ENCODE peak calls at places on chromosomes 2 and 18, in four cellular contexts. One of them, this sample, is unnamed.
A peak's percentile ranks its signal among the peaks of the same experiment; 100 is the strongest.

GRCh38 chr2:97730245-97730644 is 16.9 kb downstream of the ZAP70 start:
- DNase-seq in K562: no peak
- DNase-seq in GM12891: no peak
- DNase-seq in GM12878: no peak
- DNase-seq in this sample: no peak

GRCh38 chr18:38241736-38242135 is 676.1 kb upstream of the CELF4 start:
- DNase-seq in K562: no peak
- DNase-seq in GM12891: no peak
- DNase-seq in GM12878: no peak
- DNase-seq in this sample: no peak

GRCh38 chr2:197092431-197092830 is 165.9 kb upstream of the PGAP1 start:
- DNase-seq in K562: no peak
- DNase-seq in GM12891: no peak
- DNase-seq in GM12878: no peak
- DNase-seq in this sample: no peak

GRCh38 chr18:21656402-21656801 is 44.3 kb downstream of the SNRPD1 start:
- DNase-seq in K562: no peak
- DNase-seq in GM12891: no peak
- DNase-seq in GM12878: no peak
- DNase-seq in this sample: no peak

GRCh38 chr18:57519668-57520424 is 66.7 kb downstream of the FECH start:
- DNase-seq in K562: no peak
- DNase-seq in GM12891: no peak
- DNase-seq in GM12878: no peak
- DNase-seq in this sample: no peak

GRCh38 chr2:215143458-215143857 is 5.0 kb upstream of the ABCA12 start:
- DNase-seq in K562: no peak
- DNase-seq in GM12891: no peak
- DNase-seq in GM12878: no peak
- DNase-seq in this sample: no peak

GRCh38 chr2:88729061-88729745 is 37.7 kb downstream of the RPIA start:
- DNase-seq in K562: no peak
- DNase-seq in GM12891: no peak
- DNase-seq in GM12878: no peak
- DNase-seq in this sample: peak; percentile 46

GRCh38 chr2:151379191-151379590 is 21.8 kb downstream of the TNFAIP6 start:
- DNase-seq in K562: no peak
- DNase-seq in GM12891: no peak
- DNase-seq in GM12878: no peak
- DNase-seq in this sample: no peak

GRCh38 chr2:28250006-28250405 is 142.7 kb upstream of the FOSL2 start:
- DNase-seq in K562: no peak
- DNase-seq in GM12891: no peak
- DNase-seq in GM12878: no peak
- DNase-seq in this sample: no peak

GRCh38 chr2:62586981-62587380 is 81.0 kb upstream of the TMEM17 start:
- DNase-seq in K562: no peak
- DNase-seq in GM12891: no peak
- DNase-seq in GM12878: peak; percentile 32
- DNase-seq in this sample: no peak

GRCh38 chr2:191026377-191026776 is 12.4 kb upstream of the STAT1 start:
- DNase-seq in K562: no peak
- DNase-seq in GM12891: no peak
- DNase-seq in GM12878: no peak
- DNase-seq in this sample: no peak

GRCh38 chr2:23478087-23478932 is 93.3 kb downstream of the KLHL29 start:
- DNase-seq in K562: no peak
- DNase-seq in GM12891: no peak
- DNase-seq in GM12878: no peak
- DNase-seq in this sample: no peak

GRCh38 chr18:23135679-23136325 is 517 bp downstream of the CABLES1 start:
- DNase-seq in K562: no peak
- DNase-seq in GM12891: peak; percentile 53
- DNase-seq in GM12878: no peak
- DNase-seq in this sample: peak; percentile 39

GRCh38 chr2:71692621-71693277 is 239.4 kb downstream of the DYSF start:
- DNase-seq in K562: no peak
- DNase-seq in GM12891: no peak
- DNase-seq in GM12878: no peak
- DNase-seq in this sample: no peak

GRCh38 chr2:26184555-26185303 is 11.8 kb downstream of the GAREM2 start:
- DNase-seq in K562: peak; percentile 92
- DNase-seq in GM12891: peak; percentile 95
- DNase-seq in GM12878: peak; percentile 25
- DNase-seq in this sample: peak; percentile 80
- TF ChIP-seq POLR2AphosphoS5 in K562: no peak
- TF ChIP-seq POLR2AphosphoS5 in GM12891: no peak
- TF ChIP-seq POLR2AphosphoS5 in GM12878: peak; percentile 39
- TF ChIP-seq POLR2AphosphoS5 in this sample: no peak

GRCh38 chr2:174716785-174717184 is 47.5 kb downstream of the CHRNA1 start:
- DNase-seq in K562: no peak
- DNase-seq in GM12891: no peak
- DNase-seq in GM12878: no peak
- DNase-seq in this sample: no peak
- TF ChIP-seq SPI1 in K562: no peak
- TF ChIP-seq SPI1 in GM12891: no peak
- TF ChIP-seq SPI1 in GM12878: no peak
- TF ChIP-seq SPI1 in this sample: no peak

GRCh38 chr18:31102941-31103340 is 720 bp upstream of the DSC2 start:
- DNase-seq in K562: peak; percentile 22
- DNase-seq in GM12891: no peak
- DNase-seq in GM12878: no peak
- DNase-seq in this sample: no peak

GRCh38 chr18:31101148-31102019 is 837 bp downstream of the DSC2 start:
- DNase-seq in K562: peak; percentile 87
- DNase-seq in GM12891: no peak
- DNase-seq in GM12878: no peak
- DNase-seq in this sample: peak; percentile 75

GRCh38 chr18:31100598-31101147 is 1.5 kb downstream of the DSC2 start:
- DNase-seq in K562: peak; percentile 68
- DNase-seq in GM12891: no peak
- DNase-seq in GM12878: no peak
- DNase-seq in this sample: no peak

GRCh38 chr18:31103423-31103822 is 1.2 kb upstream of the DSC2 start:
- DNase-seq in K562: no peak
- DNase-seq in GM12891: no peak
- DNase-seq in GM12878: no peak
- DNase-seq in this sample: no peak

GRCh38 chr18:31102020-31102684 is at the start of gene DSC2:
- DNase-seq in K562: peak; percentile 79
- DNase-seq in GM12891: peak; percentile 16
- DNase-seq in GM12878: no peak
- DNase-seq in this sample: no peak
- TF ChIP-seq POLR2AphosphoS5 in K562: no peak
- TF ChIP-seq POLR2AphosphoS5 in GM12891: no peak
- TF ChIP-seq POLR2AphosphoS5 in GM12878: no peak
- TF ChIP-seq POLR2AphosphoS5 in this sample: no peak

DNA sequence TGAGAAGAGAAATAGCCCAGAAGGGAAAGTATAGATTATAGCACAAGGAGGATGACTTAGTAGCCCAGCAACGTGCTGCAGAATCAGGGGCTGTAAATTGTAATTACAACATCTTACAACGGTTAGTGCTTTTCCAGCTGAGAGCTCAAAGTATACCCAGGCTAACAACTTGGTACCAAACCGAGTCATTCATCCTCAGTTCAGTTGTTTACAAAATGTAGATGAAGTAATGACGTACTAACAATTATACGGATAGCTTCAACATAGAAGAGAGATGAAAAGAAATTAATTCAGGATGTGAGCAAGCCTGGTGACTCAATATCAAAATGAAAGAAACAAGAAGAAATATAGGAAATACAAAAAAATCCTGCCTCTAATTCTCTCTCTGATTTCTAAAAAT is 99.2 kb downstream of the DYNAP start:
- DNase-seq in K562: no peak
- DNase-seq in GM12891: no peak
- DNase-seq in GM12878: no peak
- DNase-seq in this sample: no peak
- TF ChIP-seq SPI1 in K562: no peak
- TF ChIP-seq SPI1 in GM12891: no peak
- TF ChIP-seq SPI1 in GM12878: no peak
- TF ChIP-seq SPI1 in this sample: no peak

DNA sequence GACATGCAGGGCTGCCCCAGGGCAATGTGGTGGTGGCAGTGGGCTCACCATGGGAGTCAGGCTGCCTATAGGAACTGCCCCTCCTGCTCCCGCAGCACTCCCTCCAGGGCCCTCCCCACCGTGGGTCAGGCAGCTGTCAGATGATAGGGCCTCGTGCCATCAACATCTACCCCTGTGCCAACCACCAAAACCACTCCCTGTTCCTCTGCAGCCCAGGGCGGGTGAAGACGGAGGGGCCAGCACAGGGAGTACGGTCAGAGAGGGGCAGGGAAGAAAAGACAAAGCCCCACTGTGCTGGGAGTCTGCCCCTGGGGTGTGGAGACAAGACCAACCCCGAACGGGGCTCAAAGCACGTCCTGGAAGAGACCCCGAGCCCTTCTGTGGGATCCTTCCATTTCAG is 97.4 kb downstream of the TNS1 start:
- DNase-seq in K562: no peak
- DNase-seq in GM12891: no peak
- DNase-seq in GM12878: no peak
- DNase-seq in this sample: no peak
- TF ChIP-seq POLR2AphosphoS5 in K562: no peak
- TF ChIP-seq POLR2AphosphoS5 in GM12891: no peak
- TF ChIP-seq POLR2AphosphoS5 in GM12878: no peak
- TF ChIP-seq POLR2AphosphoS5 in this sample: no peak

GRCh38 chr2:18518116-18519111 is 42.0 kb downstream of the RDH14 start:
- DNase-seq in K562: no peak
- DNase-seq in GM12891: no peak
- DNase-seq in GM12878: no peak
- DNase-seq in this sample: no peak
- TF ChIP-seq SPI1 in K562: no peak
- TF ChIP-seq SPI1 in GM12891: no peak
- TF ChIP-seq SPI1 in GM12878: no peak
- TF ChIP-seq SPI1 in this sample: no peak

DNA sequence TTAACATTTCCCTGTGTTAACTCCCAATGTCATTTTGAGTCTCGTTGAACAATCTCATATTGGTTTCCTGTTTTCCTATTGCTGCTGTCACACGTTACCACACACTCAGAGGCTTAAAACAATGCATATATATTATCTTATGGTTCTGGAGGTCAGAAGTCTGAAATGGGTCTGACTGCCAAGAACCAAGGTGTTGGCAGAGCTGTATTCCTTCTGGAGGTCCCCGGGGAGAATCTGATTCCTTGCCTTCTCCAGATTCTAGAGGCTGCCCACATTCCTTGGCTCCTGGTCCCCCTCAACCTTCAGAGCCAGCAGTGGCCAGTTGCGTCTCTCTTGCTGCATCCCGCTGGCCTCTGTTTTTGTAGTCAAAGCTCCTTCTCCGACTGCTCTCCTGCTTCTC is 17.5 kb downstream of the COL4A4 start:
- DNase-seq in K562: no peak
- DNase-seq in GM12891: no peak
- DNase-seq in GM12878: no peak
- DNase-seq in this sample: no peak
- TF ChIP-seq POLR2AphosphoS5 in K562: no peak
- TF ChIP-seq POLR2AphosphoS5 in GM12891: no peak
- TF ChIP-seq POLR2AphosphoS5 in GM12878: no peak
- TF ChIP-seq POLR2AphosphoS5 in this sample: no peak

This sample was measured in HL-60.